ENCODE peak calls at places on chromosome 9, in ten cellular contexts. One of them, this sample, is unnamed.
A peak's percentile ranks its signal among the peaks of the same experiment; 100 is the strongest.

GRCh38 chr9:17005085-17005484 is 129.8 kb upstream of the CNTLN start:
- DNase-seq in erythroblast: no peak
- DNase-seq in spleen: no peak
- DNase-seq in tibial nerve: no peak
- DNase-seq in HCT116: no peak
- DNase-seq in IMR-90: peak; percentile 81
- DNase-seq in esophagus squamous epithelium: no peak
- DNase-seq in A549: no peak
- DNase-seq in heart left ventricle: peak; percentile 33
- DNase-seq in suprapubic skin: no peak
- DNase-seq in this sample: no peak

GRCh38 chr9:110058304-110058953 is 149.5 kb downstream of the C9orf152 start:
- DNase-seq in suprapubic skin: no peak
- DNase-seq in spleen: no peak
- DNase-seq in tibial nerve: peak; percentile 50
- DNase-seq in esophagus squamous epithelium: no peak
- DNase-seq in IMR-90: peak; percentile 52
- DNase-seq in A549: peak; percentile 62
- DNase-seq in erythroblast: peak; percentile 50
- DNase-seq in heart left ventricle: no peak
- DNase-seq in HCT116: peak; percentile 67
- DNase-seq in this sample: peak; percentile 14

GRCh38 chr9:82930116-82930515 is 132.8 kb downstream of the RASEF start:
- DNase-seq in HCT116: no peak
- DNase-seq in esophagus squamous epithelium: no peak
- DNase-seq in heart left ventricle: no peak
- DNase-seq in A549: no peak
- DNase-seq in erythroblast: no peak
- DNase-seq in tibial nerve: no peak
- DNase-seq in spleen: no peak
- DNase-seq in suprapubic skin: no peak
- DNase-seq in IMR-90: no peak
- DNase-seq in this sample: no peak

GRCh38 chr9:28212979-28213378 is 639.7 kb upstream of the C9orf72 start:
- DNase-seq in esophagus squamous epithelium: no peak
- DNase-seq in HCT116: peak; percentile 24
- DNase-seq in heart left ventricle: no peak
- DNase-seq in tibial nerve: no peak
- DNase-seq in IMR-90: peak; percentile 56
- DNase-seq in erythroblast: no peak
- DNase-seq in A549: peak; percentile 6
- DNase-seq in suprapubic skin: no peak
- DNase-seq in spleen: no peak
- DNase-seq in this sample: no peak

GRCh38 chr9:124652203-124652992 is 118.7 kb downstream of the NR6A1 start:
- DNase-seq in heart left ventricle: no peak
- DNase-seq in IMR-90: peak; percentile 88
- DNase-seq in A549: peak; percentile 48
- DNase-seq in spleen: no peak
- DNase-seq in erythroblast: no peak
- DNase-seq in suprapubic skin: no peak
- DNase-seq in esophagus squamous epithelium: no peak
- DNase-seq in tibial nerve: no peak
- DNase-seq in HCT116: no peak
- DNase-seq in this sample: no peak

GRCh38 chr9:72925126-72925810 is 27.6 kb downstream of the ALDH1A1 start:
- DNase-seq in A549: no peak
- DNase-seq in spleen: no peak
- DNase-seq in tibial nerve: no peak
- DNase-seq in esophagus squamous epithelium: no peak
- DNase-seq in suprapubic skin: no peak
- DNase-seq in erythroblast: no peak
- DNase-seq in heart left ventricle: no peak
- DNase-seq in IMR-90: no peak
- DNase-seq in HCT116: no peak
- DNase-seq in this sample: no peak

GRCh38 chr9:84991506-84991855 is 322.0 kb downstream of the NTRK2 start:
- DNase-seq in spleen: no peak
- DNase-seq in tibial nerve: no peak
- DNase-seq in erythroblast: no peak
- DNase-seq in A549: no peak
- DNase-seq in IMR-90: no peak
- DNase-seq in esophagus squamous epithelium: no peak
- DNase-seq in heart left ventricle: no peak
- DNase-seq in HCT116: no peak
- DNase-seq in suprapubic skin: no peak
- DNase-seq in this sample: no peak

GRCh38 chr9:124040935-124041816 is 29.6 kb downstream of the LHX2 start:
- DNase-seq in IMR-90: no peak
- DNase-seq in tibial nerve: peak; percentile 39
- DNase-seq in A549: peak; percentile 82
- DNase-seq in esophagus squamous epithelium: no peak
- DNase-seq in heart left ventricle: peak; percentile 51
- DNase-seq in erythroblast: peak; percentile 57
- DNase-seq in HCT116: no peak
- DNase-seq in suprapubic skin: no peak
- DNase-seq in spleen: peak; percentile 88
- DNase-seq in this sample: peak; percentile 21

GRCh38 chr9:25418974-25419373 is 259.3 kb downstream of the TUSC1 start:
- DNase-seq in heart left ventricle: no peak
- DNase-seq in suprapubic skin: no peak
- DNase-seq in tibial nerve: no peak
- DNase-seq in IMR-90: no peak
- DNase-seq in esophagus squamous epithelium: no peak
- DNase-seq in HCT116: no peak
- DNase-seq in spleen: no peak
- DNase-seq in A549: no peak
- DNase-seq in erythroblast: no peak
- DNase-seq in this sample: no peak

GRCh38 chr9:97830884-97831829 is 21.9 kb upstream of the FOXE1 start:
- DNase-seq in heart left ventricle: no peak
- DNase-seq in HCT116: no peak
- DNase-seq in A549: no peak
- DNase-seq in suprapubic skin: no peak
- DNase-seq in esophagus squamous epithelium: no peak
- DNase-seq in IMR-90: no peak
- DNase-seq in erythroblast: no peak
- DNase-seq in spleen: no peak
- DNase-seq in tibial nerve: no peak
- DNase-seq in this sample: no peak

GRCh38 chr9:88173378-88173999 is 35.2 kb upstream of the SPATA31C2 start:
- DNase-seq in spleen: no peak
- DNase-seq in heart left ventricle: peak; percentile 56
- DNase-seq in suprapubic skin: no peak
- DNase-seq in esophagus squamous epithelium: no peak
- DNase-seq in tibial nerve: peak; percentile 34
- DNase-seq in A549: peak; percentile 21
- DNase-seq in erythroblast: peak; percentile 80
- DNase-seq in HCT116: peak; percentile 81
- DNase-seq in IMR-90: peak; percentile 73
- DNase-seq in this sample: no peak

GRCh38 chr9:7318920-7319319 is 480.7 kb downstream of the DMAC1 start:
- DNase-seq in suprapubic skin: no peak
- DNase-seq in esophagus squamous epithelium: no peak
- DNase-seq in A549: no peak
- DNase-seq in IMR-90: no peak
- DNase-seq in erythroblast: no peak
- DNase-seq in HCT116: no peak
- DNase-seq in heart left ventricle: no peak
- DNase-seq in tibial nerve: no peak
- DNase-seq in spleen: no peak
- DNase-seq in this sample: no peak

GRCh38 chr9:20962487-20962886 is 69.0 kb downstream of the HACD4 start:
- DNase-seq in erythroblast: no peak
- DNase-seq in suprapubic skin: no peak
- DNase-seq in IMR-90: peak; percentile 36
- DNase-seq in A549: no peak
- DNase-seq in spleen: no peak
- DNase-seq in heart left ventricle: no peak
- DNase-seq in esophagus squamous epithelium: no peak
- DNase-seq in HCT116: no peak
- DNase-seq in tibial nerve: no peak
- DNase-seq in this sample: no peak

GRCh38 chr9:115691097-115691496 is 462.5 kb upstream of the PAPPA start:
- DNase-seq in erythroblast: no peak
- DNase-seq in A549: peak; percentile 29
- DNase-seq in IMR-90: peak; percentile 99
- DNase-seq in heart left ventricle: no peak
- DNase-seq in esophagus squamous epithelium: no peak
- DNase-seq in tibial nerve: no peak
- DNase-seq in spleen: no peak
- DNase-seq in HCT116: no peak
- DNase-seq in suprapubic skin: no peak
- DNase-seq in this sample: no peak

DNA sequence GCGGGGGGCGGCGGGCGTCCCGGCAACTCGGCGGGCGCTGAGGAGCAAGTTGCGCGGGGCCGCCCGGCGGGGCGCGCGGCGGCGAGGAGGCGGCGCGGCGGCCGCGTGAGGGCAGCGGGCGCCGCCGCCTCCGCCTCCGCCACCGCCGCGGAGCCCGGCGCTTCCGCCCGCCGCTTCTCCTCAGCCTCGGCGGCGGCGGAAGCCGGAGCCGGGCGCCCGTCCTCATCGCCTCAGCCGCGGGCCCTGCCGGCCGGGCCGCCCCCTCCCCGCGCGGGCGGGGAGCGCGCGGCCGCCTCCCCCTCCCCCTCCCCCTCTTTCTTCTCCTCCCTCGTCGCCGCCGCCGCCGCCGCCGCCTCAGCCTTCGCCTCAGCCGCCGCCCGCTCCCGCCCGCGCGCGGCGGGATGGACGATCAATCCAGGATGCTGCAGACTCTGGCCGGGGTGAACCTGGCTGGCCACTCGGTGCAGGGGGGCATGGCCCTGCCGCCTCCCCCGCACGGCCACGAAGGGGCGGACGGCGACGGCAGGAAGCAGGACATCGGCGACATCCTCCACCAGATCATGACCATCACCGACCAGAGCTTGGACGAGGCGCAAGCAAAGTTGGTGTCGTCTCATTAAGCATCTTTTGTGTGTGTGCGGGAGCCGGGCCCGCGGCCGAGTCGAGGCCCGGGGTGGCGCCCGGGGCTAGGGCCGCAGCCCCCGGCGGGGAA is at the start of gene PBX3:
- DNase-seq in erythroblast: peak; percentile 77
- DNase-seq in heart left ventricle: peak; percentile 70
- DNase-seq in HCT116: no peak
- DNase-seq in tibial nerve: no peak
- DNase-seq in suprapubic skin: peak; percentile 74
- DNase-seq in spleen: peak; percentile 92
- DNase-seq in IMR-90: no peak
- DNase-seq in esophagus squamous epithelium: no peak
- DNase-seq in A549: peak; percentile 31
- DNase-seq in this sample: peak; percentile 8
- TF ChIP-seq POLR2A in erythroblast: no peak
- TF ChIP-seq POLR2A in heart left ventricle: no peak
- TF ChIP-seq POLR2A in HCT116: no peak
- TF ChIP-seq POLR2A in tibial nerve: no peak
- TF ChIP-seq POLR2A in suprapubic skin: no peak
- TF ChIP-seq POLR2A in spleen: no peak
- TF ChIP-seq POLR2A in IMR-90: no peak
- TF ChIP-seq POLR2A in esophagus squamous epithelium: no peak
- TF ChIP-seq POLR2A in A549: no peak
- TF ChIP-seq POLR2A in this sample: no peak

GRCh38 chr9:1986341-1986740 is 28.8 kb upstream of the SMARCA2 start:
- DNase-seq in A549: no peak
- DNase-seq in erythroblast: no peak
- DNase-seq in esophagus squamous epithelium: no peak
- DNase-seq in tibial nerve: no peak
- DNase-seq in spleen: no peak
- DNase-seq in IMR-90: no peak
- DNase-seq in heart left ventricle: no peak
- DNase-seq in suprapubic skin: no peak
- DNase-seq in HCT116: no peak
- DNase-seq in this sample: no peak
- TF ChIP-seq POLR2A in A549: no peak
- TF ChIP-seq POLR2A in erythroblast: no peak
- TF ChIP-seq POLR2A in esophagus squamous epithelium: no peak
- TF ChIP-seq POLR2A in tibial nerve: no peak
- TF ChIP-seq POLR2A in spleen: no peak
- TF ChIP-seq POLR2A in IMR-90: no peak
- TF ChIP-seq POLR2A in heart left ventricle: no peak
- TF ChIP-seq POLR2A in suprapubic skin: no peak
- TF ChIP-seq POLR2A in HCT116: no peak
- TF ChIP-seq POLR2A in this sample: no peak

DNA sequence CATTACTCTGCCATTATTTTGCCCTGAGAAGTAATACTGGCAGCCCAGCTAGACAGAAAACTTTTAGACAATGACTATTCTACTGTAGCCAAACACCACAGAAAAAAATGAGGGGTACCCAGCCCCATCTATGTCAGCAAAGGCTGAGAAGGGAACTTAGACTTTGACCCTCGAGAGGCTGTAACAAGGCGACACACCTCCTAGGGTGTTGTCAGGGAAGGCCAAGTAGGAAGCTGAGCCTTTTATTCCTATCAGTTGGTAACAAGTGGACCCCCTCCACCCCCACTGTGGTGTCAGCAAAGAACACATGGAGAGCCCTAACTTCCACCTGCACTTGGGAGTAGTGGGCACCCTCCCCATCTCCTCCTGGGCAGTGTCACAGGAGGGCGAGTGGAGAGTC is 55.5 kb downstream of the SPTLC1 start:
- DNase-seq in esophagus squamous epithelium: no peak
- DNase-seq in spleen: no peak
- DNase-seq in heart left ventricle: no peak
- DNase-seq in tibial nerve: no peak
- DNase-seq in IMR-90: no peak
- DNase-seq in erythroblast: no peak
- DNase-seq in suprapubic skin: no peak
- DNase-seq in A549: no peak
- DNase-seq in HCT116: no peak
- DNase-seq in this sample: no peak
- TF ChIP-seq POLR2A in esophagus squamous epithelium: no peak
- TF ChIP-seq POLR2A in spleen: no peak
- TF ChIP-seq POLR2A in heart left ventricle: no peak
- TF ChIP-seq POLR2A in tibial nerve: no peak
- TF ChIP-seq POLR2A in IMR-90: no peak
- TF ChIP-seq POLR2A in erythroblast: no peak
- TF ChIP-seq POLR2A in suprapubic skin: no peak
- TF ChIP-seq POLR2A in A549: no peak
- TF ChIP-seq POLR2A in HCT116: no peak
- TF ChIP-seq POLR2A in this sample: no peak

GRCh38 chr9:77714077-77714549 is 66.0 kb upstream of the GNA14 start:
- DNase-seq in suprapubic skin: no peak
- DNase-seq in spleen: no peak
- DNase-seq in erythroblast: no peak
- DNase-seq in tibial nerve: no peak
- DNase-seq in esophagus squamous epithelium: no peak
- DNase-seq in A549: no peak
- DNase-seq in heart left ventricle: no peak
- DNase-seq in HCT116: no peak
- DNase-seq in IMR-90: peak; percentile 38
- DNase-seq in this sample: no peak
- TF ChIP-seq POLR2A in suprapubic skin: no peak
- TF ChIP-seq POLR2A in spleen: no peak
- TF ChIP-seq POLR2A in erythroblast: no peak
- TF ChIP-seq POLR2A in tibial nerve: no peak
- TF ChIP-seq POLR2A in esophagus squamous epithelium: no peak
- TF ChIP-seq POLR2A in A549: no peak
- TF ChIP-seq POLR2A in heart left ventricle: no peak
- TF ChIP-seq POLR2A in HCT116: no peak
- TF ChIP-seq POLR2A in IMR-90: no peak
- TF ChIP-seq POLR2A in this sample: no peak

This sample was measured in gastrocnemius medialis.